ENCODE peak calls at places on chromosome 22, in five cellular contexts. One of them, this sample, is unnamed. For H3K27me3, the result is how much of the 10 kb centered on the place peaks cover.

GRCh38 chr22:35604671-35605457 is 12.3 kb downstream of the MB start:
- DNase-seq in iPS DF 6.9: no peak
- DNase-seq in RWPE2: no peak
- DNase-seq in heart left ventricle: no peak
- DNase-seq in right atrium auricular region: no peak
- DNase-seq in this sample: no peak

GRCh38 chr22:38866399-38867123 is 5.5 kb downstream of the CBX6 start:
- DNase-seq in iPS DF 6.9: no peak
- DNase-seq in right atrium auricular region: no peak
- DNase-seq in heart left ventricle: no peak
- DNase-seq in RWPE2: peak
- DNase-seq in this sample: no peak

GRCh38 chr22:20128902-20129746 is 2.5 kb upstream of the ZDHHC8 start:
- DNase-seq in right atrium auricular region: no peak
- DNase-seq in RWPE2: no peak
- DNase-seq in heart left ventricle: no peak
- DNase-seq in iPS DF 6.9: no peak
- DNase-seq in this sample: no peak

GRCh38 chr22:20853236-20853660 is 5.4 kb downstream of the PI4KA start:
- DNase-seq in right atrium auricular region: no peak
- DNase-seq in heart left ventricle: no peak
- DNase-seq in iPS DF 6.9: no peak
- DNase-seq in RWPE2: no peak
- DNase-seq in this sample: no peak

GRCh38 chr22:37669586-37669985 is 5.8 kb upstream of the LGALS1 start:
- DNase-seq in right atrium auricular region: no peak
- DNase-seq in heart left ventricle: no peak
- DNase-seq in iPS DF 6.9: no peak
- DNase-seq in RWPE2: no peak
- DNase-seq in this sample: no peak

GRCh38 chr22:27594474-27595134 is 207.0 kb downstream of the MN1 start:
- DNase-seq in right atrium auricular region: no peak
- DNase-seq in iPS DF 6.9: no peak
- DNase-seq in RWPE2: no peak
- DNase-seq in heart left ventricle: no peak
- DNase-seq in this sample: no peak

GRCh38 chr22:40367342-40367741 is 3.1 kb upstream of the SGSM3 start:
- DNase-seq in heart left ventricle: no peak
- DNase-seq in right atrium auricular region: no peak
- DNase-seq in iPS DF 6.9: no peak
- DNase-seq in RWPE2: no peak
- DNase-seq in this sample: no peak

GRCh38 chr22:40200795-40201194 is 23.1 kb downstream of the TNRC6B start:
- DNase-seq in right atrium auricular region: no peak
- DNase-seq in heart left ventricle: no peak
- DNase-seq in iPS DF 6.9: no peak
- DNase-seq in RWPE2: no peak
- DNase-seq in this sample: no peak

GRCh38 chr22:20844055-20845037 is 14.3 kb downstream of the PI4KA start:
- DNase-seq in right atrium auricular region: no peak
- DNase-seq in iPS DF 6.9: no peak
- DNase-seq in RWPE2: no peak
- DNase-seq in heart left ventricle: no peak
- DNase-seq in this sample: no peak

GRCh38 chr22:45207981-45208664 is 32.6 kb downstream of the KIAA0930 start:
- DNase-seq in iPS DF 6.9: no peak
- DNase-seq in heart left ventricle: peak
- DNase-seq in right atrium auricular region: no peak
- DNase-seq in RWPE2: no peak
- DNase-seq in this sample: no peak

GRCh38 chr22:36253523-36254490 is 874 bp downstream of the APOL1 start:
- DNase-seq in right atrium auricular region: no peak
- DNase-seq in RWPE2: no peak
- DNase-seq in iPS DF 6.9: no peak
- DNase-seq in heart left ventricle: no peak
- DNase-seq in this sample: no peak

GRCh38 chr22:31954535-31955326 is 10.4 kb downstream of the YWHAH start:
- DNase-seq in heart left ventricle: no peak
- DNase-seq in RWPE2: no peak
- DNase-seq in iPS DF 6.9: no peak
- DNase-seq in right atrium auricular region: peak
- DNase-seq in this sample: no peak

GRCh38 chr22:43397766-43398165 is 14.0 kb upstream of the MPPED1 start:
- DNase-seq in heart left ventricle: peak
- DNase-seq in RWPE2: no peak
- DNase-seq in right atrium auricular region: no peak
- DNase-seq in iPS DF 6.9: no peak
- DNase-seq in this sample: no peak

GRCh38 chr22:36144886-36145541 is 15.5 kb downstream of the APOL3 start:
- DNase-seq in right atrium auricular region: peak
- DNase-seq in heart left ventricle: no peak
- DNase-seq in iPS DF 6.9: peak
- DNase-seq in RWPE2: no peak
- DNase-seq in this sample: no peak

GRCh38 chr22:19803736-19804267 is 43.2 kb downstream of the TBX1 start:
- DNase-seq in heart left ventricle: peak
- DNase-seq in right atrium auricular region: no peak
- DNase-seq in iPS DF 6.9: no peak
- DNase-seq in RWPE2: no peak
- DNase-seq in this sample: no peak

GRCh38 chr22:40058265-40058664 is 63.5 kb downstream of the FAM83F start:
- DNase-seq in RWPE2: no peak
- DNase-seq in iPS DF 6.9: no peak
- DNase-seq in heart left ventricle: no peak
- DNase-seq in right atrium auricular region: no peak
- DNase-seq in this sample: no peak

GRCh38 chr22:17087176-17088131 is 2.7 kb downstream of the IL17RA start:
- DNase-seq in RWPE2: peak
- DNase-seq in right atrium auricular region: no peak
- DNase-seq in iPS DF 6.9: no peak
- DNase-seq in heart left ventricle: no peak
- DNase-seq in this sample: no peak

GRCh38 chr22:43110927-43111623 is 525 bp downstream of the BIK start:
- DNase-seq in right atrium auricular region: no peak
- DNase-seq in iPS DF 6.9: no peak
- DNase-seq in RWPE2: no peak
- DNase-seq in heart left ventricle: no peak
- DNase-seq in this sample: no peak

GRCh38 chr22:44143117-44143495 is 37.6 kb upstream of the PARVG start:
- DNase-seq in RWPE2: no peak
- DNase-seq in iPS DF 6.9: no peak
- DNase-seq in heart left ventricle: no peak
- DNase-seq in right atrium auricular region: no peak
- DNase-seq in this sample: no peak

GRCh38 chr22:37079668-37080171 is 28.2 kb downstream of the KCTD17 start:
- DNase-seq in heart left ventricle: no peak
- DNase-seq in RWPE2: no peak
- DNase-seq in right atrium auricular region: no peak
- DNase-seq in iPS DF 6.9: no peak
- DNase-seq in this sample: no peak

GRCh38 chr22:19111140-19111539 is 11.1 kb downstream of the DGCR2 start:
- DNase-seq in right atrium auricular region: no peak
- DNase-seq in iPS DF 6.9: no peak
- DNase-seq in RWPE2: no peak
- DNase-seq in heart left ventricle: no peak
- DNase-seq in this sample: no peak

GRCh38 chr22:31046591-31047226 is 34.4 kb upstream of the SMTN start:
- DNase-seq in heart left ventricle: peak
- DNase-seq in RWPE2: no peak
- DNase-seq in iPS DF 6.9: no peak
- DNase-seq in right atrium auricular region: peak
- DNase-seq in this sample: no peak

GRCh38 chr22:39746600-39747262 is 146.8 kb downstream of the ENTHD1 start:
- DNase-seq in RWPE2: no peak
- DNase-seq in iPS DF 6.9: no peak
- DNase-seq in heart left ventricle: no peak
- DNase-seq in right atrium auricular region: no peak
- DNase-seq in this sample: no peak

GRCh38 chr22:38298312-38299000 is 18.8 kb downstream of the CSNK1E start:
- DNase-seq in iPS DF 6.9: no peak
- DNase-seq in right atrium auricular region: no peak
- DNase-seq in RWPE2: peak
- DNase-seq in heart left ventricle: no peak
- DNase-seq in this sample: no peak

GRCh38 chr22:23088199-23088604 is 17.9 kb downstream of the GNAZ start:
- DNase-seq in right atrium auricular region: no peak
- DNase-seq in heart left ventricle: no peak
- DNase-seq in RWPE2: no peak
- DNase-seq in iPS DF 6.9: no peak
- DNase-seq in this sample: no peak

GRCh38 chr22:31240011-31240410 is 27.9 kb downstream of the LIMK2 start:
- DNase-seq in RWPE2: no peak
- DNase-seq in iPS DF 6.9: no peak
- DNase-seq in heart left ventricle: no peak
- DNase-seq in right atrium auricular region: no peak
- DNase-seq in this sample: no peak

DNA sequence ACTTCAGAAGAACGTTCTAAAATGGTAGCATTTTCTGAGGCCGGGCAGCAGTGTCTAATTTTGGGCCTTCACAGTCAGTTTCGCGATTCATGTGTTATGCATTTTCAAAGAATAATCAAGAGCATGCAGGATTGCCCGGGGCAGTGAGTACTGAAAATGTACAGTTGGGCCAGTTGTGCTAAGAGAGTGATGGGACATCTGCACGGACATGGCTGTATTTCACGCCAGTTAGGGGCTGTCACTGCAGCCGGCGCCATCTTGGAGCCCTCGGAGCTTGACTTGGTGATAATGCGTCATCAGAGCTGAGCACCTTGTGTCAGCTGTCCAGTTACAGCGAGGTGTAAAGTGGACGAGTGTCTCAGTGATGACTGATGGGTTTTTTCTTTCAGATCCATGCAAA is 188.9 kb downstream of the TBC1D22A start:
- DNase-seq in iPS DF 6.9: no peak
- DNase-seq in RWPE2: no peak
- DNase-seq in right atrium auricular region: no peak
- DNase-seq in heart left ventricle: no peak
- DNase-seq in this sample: no peak
- H3K4me3 ChIP-seq in iPS DF 6.9: no peak
- H3K4me3 ChIP-seq in RWPE2: no peak
- H3K4me3 ChIP-seq in right atrium auricular region: no peak
- H3K4me3 ChIP-seq in heart left ventricle: no peak
- H3K4me3 ChIP-seq in this sample: no peak

GRCh38 chr22:48596111-48596860 is 1231.4 kb downstream of the BRD1 start:
- DNase-seq in RWPE2: no peak
- DNase-seq in iPS DF 6.9: no peak
- DNase-seq in heart left ventricle: no peak
- DNase-seq in right atrium auricular region: no peak
- DNase-seq in this sample: no peak
- H3K27me3 ChIP-seq in RWPE2: under half
- H3K27me3 ChIP-seq in iPS DF 6.9: under half
- H3K27me3 ChIP-seq in heart left ventricle: under half
- H3K27me3 ChIP-seq in right atrium auricular region: under half
- H3K27me3 ChIP-seq in this sample: under half

DNA sequence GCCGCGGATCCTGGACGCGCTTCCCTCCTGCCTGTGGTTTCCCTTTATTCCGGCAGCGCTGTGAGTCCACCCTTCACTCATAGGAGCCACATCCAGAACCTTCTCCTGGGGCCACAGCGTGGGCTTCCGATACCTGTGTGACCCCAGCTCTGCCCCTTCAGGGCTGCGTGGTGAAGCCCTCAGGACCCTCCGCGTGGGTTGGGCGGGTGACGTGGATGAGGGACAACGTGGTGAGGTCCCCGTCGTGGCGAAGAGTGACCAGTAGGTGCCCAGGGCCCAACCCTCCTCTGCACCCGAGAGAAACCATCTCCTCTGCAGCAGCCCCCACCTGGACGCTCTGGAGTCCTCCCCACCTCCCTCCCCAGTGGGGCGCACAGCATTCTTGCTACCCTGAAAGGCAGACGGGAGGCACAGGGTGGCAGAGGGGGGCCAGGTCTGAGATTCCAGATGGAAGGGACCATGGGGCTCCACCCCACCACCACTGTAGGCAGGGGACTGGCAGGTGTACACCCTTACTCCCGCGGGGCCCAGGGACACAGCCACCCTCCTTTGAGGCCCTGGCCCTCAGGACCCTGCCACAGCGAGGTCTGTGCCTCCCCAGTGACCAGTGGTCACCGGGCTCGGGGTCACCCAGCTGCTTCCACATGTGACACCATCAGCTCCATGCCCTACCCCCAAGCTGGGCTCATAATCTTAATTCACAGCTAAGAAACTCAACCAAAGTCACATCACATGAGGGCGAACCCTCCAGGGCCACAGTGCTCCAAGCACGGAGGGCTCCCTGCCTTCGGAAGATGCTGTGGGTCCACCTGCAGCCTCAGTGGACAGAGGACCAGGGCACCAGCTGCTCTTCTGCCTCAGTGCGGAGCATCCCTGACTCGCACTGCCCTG is 3.4 kb upstream of the ZBED4 start:
- DNase-seq in iPS DF 6.9: no peak
- DNase-seq in RWPE2: no peak
- DNase-seq in right atrium auricular region: no peak
- DNase-seq in heart left ventricle: no peak
- DNase-seq in this sample: no peak
- H3K4me3 ChIP-seq in iPS DF 6.9: no peak
- H3K4me3 ChIP-seq in RWPE2: no peak
- H3K4me3 ChIP-seq in right atrium auricular region: peak
- H3K4me3 ChIP-seq in heart left ventricle: peak
- H3K4me3 ChIP-seq in this sample: no peak

GRCh38 chr22:24200616-24201212 is 19.4 kb downstream of the SUSD2 start:
- DNase-seq in RWPE2: no peak
- DNase-seq in iPS DF 6.9: no peak
- DNase-seq in right atrium auricular region: no peak
- DNase-seq in heart left ventricle: no peak
- DNase-seq in this sample: no peak
- H3K27me3 ChIP-seq in RWPE2: under half
- H3K27me3 ChIP-seq in iPS DF 6.9: under half
- H3K27me3 ChIP-seq in right atrium auricular region: under half
- H3K27me3 ChIP-seq in heart left ventricle: under half
- H3K27me3 ChIP-seq in this sample: under half

DNA sequence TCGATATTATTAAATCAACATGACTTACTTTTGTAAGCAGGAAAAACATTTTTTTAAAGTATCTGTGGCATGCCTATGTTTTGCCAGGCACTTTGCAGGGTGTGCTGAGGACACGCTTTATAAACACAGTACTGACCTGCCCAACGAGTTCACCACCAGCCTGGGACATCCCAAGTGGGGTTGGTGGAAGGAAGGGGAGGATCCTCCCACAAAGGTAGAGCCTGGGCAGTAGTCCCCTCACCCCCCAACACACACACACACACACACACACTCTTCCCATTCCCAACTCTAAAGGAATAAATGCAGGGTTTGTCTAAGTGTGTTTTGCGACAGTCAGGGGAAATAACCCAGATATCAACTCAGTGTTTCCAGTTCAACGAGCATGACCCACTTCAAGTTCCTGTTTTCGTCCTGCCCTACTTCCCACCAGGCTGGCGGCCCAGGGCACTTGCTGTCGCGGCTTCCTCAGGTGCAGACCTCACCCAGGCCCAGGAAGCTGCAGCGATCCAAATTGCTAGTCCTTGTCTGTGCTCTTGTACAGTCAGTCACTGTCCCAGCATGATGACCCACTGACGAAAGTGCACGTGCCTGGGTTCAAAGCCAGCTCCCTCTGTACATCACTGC is 3.1 kb downstream of the CERK start:
- DNase-seq in heart left ventricle: no peak
- DNase-seq in RWPE2: no peak
- DNase-seq in iPS DF 6.9: no peak
- DNase-seq in right atrium auricular region: no peak
- DNase-seq in this sample: no peak
- H3K4me3 ChIP-seq in heart left ventricle: peak
- H3K4me3 ChIP-seq in RWPE2: no peak
- H3K4me3 ChIP-seq in iPS DF 6.9: no peak
- H3K4me3 ChIP-seq in right atrium auricular region: no peak
- H3K4me3 ChIP-seq in this sample: no peak

GRCh38 chr22:49353185-49353584 is 474.5 kb downstream of the BRD1 start:
- DNase-seq in right atrium auricular region: no peak
- DNase-seq in iPS DF 6.9: no peak
- DNase-seq in RWPE2: no peak
- DNase-seq in heart left ventricle: no peak
- DNase-seq in this sample: peak
- H3K27me3 ChIP-seq in right atrium auricular region: under half
- H3K27me3 ChIP-seq in iPS DF 6.9: under half
- H3K27me3 ChIP-seq in RWPE2: under half
- H3K27me3 ChIP-seq in heart left ventricle: under half
- H3K27me3 ChIP-seq in this sample: under half